ENCODE peak calls at places on chromosomes 13 and 19, in five cellular contexts. One of them, this sample, is unnamed.

GRCh38 chr13:42369071-42369795 is 97.3 kb downstream of the AKAP11 start:
- DNase-seq in colonic mucosa: no peak
- DNase-seq in SK-N-SH: no peak
- DNase-seq in left ventricle myocardium inferior: no peak
- DNase-seq in AG10803: no peak
- DNase-seq in this sample: no peak

GRCh38 chr13:65217459-65217858 is 2012.7 kb downstream of the PCDH9 start:
- DNase-seq in SK-N-SH: no peak
- DNase-seq in AG10803: no peak
- DNase-seq in left ventricle myocardium inferior: no peak
- DNase-seq in colonic mucosa: no peak
- DNase-seq in this sample: no peak

GRCh38 chr13:39510296-39510695 is 92.7 kb downstream of the LHFPL6 start:
- DNase-seq in left ventricle myocardium inferior: no peak
- DNase-seq in AG10803: no peak
- DNase-seq in colonic mucosa: no peak
- DNase-seq in SK-N-SH: no peak
- DNase-seq in this sample: no peak

GRCh38 chr19:35266904-35267817 is 1.6 kb upstream of the USF2 start:
- DNase-seq in left ventricle myocardium inferior: peak; percentile 66
- DNase-seq in SK-N-SH: peak; percentile 68
- DNase-seq in AG10803: peak; percentile 15
- DNase-seq in colonic mucosa: peak; percentile 49
- DNase-seq in this sample: peak; percentile 7

GRCh38 chr13:94479559-94480095 is at the start of gene DCT:
- DNase-seq in AG10803: no peak
- DNase-seq in SK-N-SH: no peak
- DNase-seq in colonic mucosa: no peak
- DNase-seq in left ventricle myocardium inferior: no peak
- DNase-seq in this sample: no peak

GRCh38 chr13:113186061-113186900 is 22.2 kb downstream of the PCID2 start:
- DNase-seq in left ventricle myocardium inferior: no peak
- DNase-seq in AG10803: no peak
- DNase-seq in colonic mucosa: no peak
- DNase-seq in SK-N-SH: no peak
- DNase-seq in this sample: peak; percentile 28

GRCh38 chr13:33519561-33520479 is 234.3 kb upstream of the STARD13 start:
- DNase-seq in colonic mucosa: no peak
- DNase-seq in left ventricle myocardium inferior: no peak
- DNase-seq in AG10803: peak; percentile 96
- DNase-seq in SK-N-SH: no peak
- DNase-seq in this sample: peak; percentile 90

GRCh38 chr19:51807111-51807701 is 12.2 kb downstream of the FPR3 start:
- DNase-seq in SK-N-SH: no peak
- DNase-seq in AG10803: peak; percentile 33
- DNase-seq in colonic mucosa: no peak
- DNase-seq in left ventricle myocardium inferior: no peak
- DNase-seq in this sample: peak; percentile 18

GRCh38 chr13:93505104-93505952 is 278.7 kb downstream of the GPC6 start:
- DNase-seq in SK-N-SH: no peak
- DNase-seq in left ventricle myocardium inferior: no peak
- DNase-seq in AG10803: peak; percentile 29
- DNase-seq in colonic mucosa: no peak
- DNase-seq in this sample: no peak

GRCh38 chr13:76992548-76993001 is 694 bp downstream of the CLN5 start:
- DNase-seq in left ventricle myocardium inferior: no peak
- DNase-seq in SK-N-SH: peak; percentile 29
- DNase-seq in AG10803: peak; percentile 26
- DNase-seq in colonic mucosa: peak; percentile 61
- DNase-seq in this sample: peak; percentile 26

GRCh38 chr13:63425131-63425530 is 2009.5 kb upstream of the PCDH20 start:
- DNase-seq in colonic mucosa: no peak
- DNase-seq in SK-N-SH: no peak
- DNase-seq in AG10803: peak; percentile 13
- DNase-seq in left ventricle myocardium inferior: no peak
- DNase-seq in this sample: no peak

GRCh38 chr19:34432797-34433196 is 4.6 kb downstream of the UBA2 start:
- DNase-seq in SK-N-SH: no peak
- DNase-seq in colonic mucosa: no peak
- DNase-seq in left ventricle myocardium inferior: peak; percentile 33
- DNase-seq in AG10803: peak; percentile 20
- DNase-seq in this sample: peak; percentile 71

GRCh38 chr19:18416778-18417249 is 2.4 kb upstream of the SSBP4 start:
- DNase-seq in SK-N-SH: peak; percentile 92
- DNase-seq in AG10803: peak; percentile 88
- DNase-seq in left ventricle myocardium inferior: peak; percentile 94
- DNase-seq in colonic mucosa: peak; percentile 85
- DNase-seq in this sample: peak; percentile 83

GRCh38 chr13:34064456-34065205 is 246.7 kb downstream of the RFC3 start:
- DNase-seq in AG10803: no peak
- DNase-seq in left ventricle myocardium inferior: no peak
- DNase-seq in colonic mucosa: no peak
- DNase-seq in SK-N-SH: no peak
- DNase-seq in this sample: no peak

GRCh38 chr19:34808566-34808965 is 35.6 kb upstream of the ZNF599 start:
- DNase-seq in AG10803: peak; percentile 68
- DNase-seq in left ventricle myocardium inferior: no peak
- DNase-seq in colonic mucosa: no peak
- DNase-seq in SK-N-SH: no peak
- DNase-seq in this sample: peak; percentile 70

GRCh38 chr19:39916851-39917396 is 17.5 kb downstream of the FCGBP start:
- DNase-seq in AG10803: no peak
- DNase-seq in left ventricle myocardium inferior: no peak
- DNase-seq in SK-N-SH: no peak
- DNase-seq in colonic mucosa: peak; percentile 20
- DNase-seq in this sample: no peak

GRCh38 chr13:111249637-111250360 is 70.6 kb upstream of the TEX29 start:
- DNase-seq in SK-N-SH: no peak
- DNase-seq in colonic mucosa: no peak
- DNase-seq in left ventricle myocardium inferior: no peak
- DNase-seq in AG10803: peak; percentile 33
- DNase-seq in this sample: no peak

GRCh38 chr13:111853766-111854165 is 213.2 kb upstream of the SOX1 start:
- DNase-seq in SK-N-SH: no peak
- DNase-seq in colonic mucosa: no peak
- DNase-seq in AG10803: no peak
- DNase-seq in left ventricle myocardium inferior: no peak
- DNase-seq in this sample: no peak

GRCh38 chr19:29662604-29663404 is 2.5 kb upstream of the PLEKHF1 start:
- DNase-seq in colonic mucosa: peak; percentile 42
- DNase-seq in left ventricle myocardium inferior: peak; percentile 60
- DNase-seq in AG10803: peak; percentile 94
- DNase-seq in SK-N-SH: no peak
- DNase-seq in this sample: peak; percentile 94

GRCh38 chr19:5623397-5624153 is 692 bp downstream of the SAFB start:
- DNase-seq in colonic mucosa: peak; percentile 31
- DNase-seq in AG10803: no peak
- DNase-seq in SK-N-SH: peak; percentile 55
- DNase-seq in left ventricle myocardium inferior: no peak
- DNase-seq in this sample: no peak

GRCh38 chr13:66795636-66796035 is 434.5 kb downstream of the PCDH9 start:
- DNase-seq in left ventricle myocardium inferior: no peak
- DNase-seq in SK-N-SH: no peak
- DNase-seq in colonic mucosa: no peak
- DNase-seq in AG10803: no peak
- DNase-seq in this sample: no peak

GRCh38 chr13:48497669-48498068 is 35.2 kb downstream of the RCBTB2 start:
- DNase-seq in left ventricle myocardium inferior: no peak
- DNase-seq in SK-N-SH: no peak
- DNase-seq in AG10803: no peak
- DNase-seq in colonic mucosa: no peak
- DNase-seq in this sample: no peak

GRCh38 chr13:27622881-27623280 is 1.2 kb downstream of the POLR1D start:
- DNase-seq in AG10803: peak; percentile 8
- DNase-seq in colonic mucosa: no peak
- DNase-seq in SK-N-SH: no peak
- DNase-seq in left ventricle myocardium inferior: no peak
- DNase-seq in this sample: no peak

GRCh38 chr13:73244486-73244885 is 185.7 kb downstream of the KLF5 start:
- DNase-seq in colonic mucosa: no peak
- DNase-seq in SK-N-SH: no peak
- DNase-seq in AG10803: no peak
- DNase-seq in left ventricle myocardium inferior: no peak
- DNase-seq in this sample: no peak
- H3K4me3 ChIP-seq in colonic mucosa: no peak overlapping the region
- H3K4me3 ChIP-seq in SK-N-SH: no peak overlapping the region
- H3K4me3 ChIP-seq in AG10803: no peak overlapping the region
- H3K4me3 ChIP-seq in left ventricle myocardium inferior: no peak overlapping the region
- H3K4me3 ChIP-seq in this sample: no peak overlapping the region

DNA sequence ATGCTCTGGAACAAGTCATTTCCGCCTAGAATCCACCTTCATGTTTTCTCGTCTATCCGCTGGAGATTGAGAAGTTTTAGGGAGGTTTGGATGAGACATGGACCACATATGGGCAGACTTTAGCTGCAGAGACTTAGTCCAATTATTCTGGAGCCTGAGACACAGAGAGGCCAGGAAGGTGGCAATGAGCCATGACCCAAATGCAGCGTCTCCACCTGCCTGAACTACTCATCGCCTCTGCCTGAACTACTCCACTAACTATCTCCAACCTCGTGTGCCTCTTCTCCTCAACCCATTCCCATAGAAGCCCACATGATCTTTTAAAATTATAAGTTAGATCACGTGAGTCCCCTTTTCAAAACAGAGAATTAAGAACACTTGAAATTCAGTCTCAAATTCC is 5.6 kb downstream of the PLEKHA4 start:
- DNase-seq in colonic mucosa: no peak
- DNase-seq in left ventricle myocardium inferior: no peak
- DNase-seq in SK-N-SH: no peak
- DNase-seq in AG10803: no peak
- DNase-seq in this sample: no peak
- H3K4me3 ChIP-seq in colonic mucosa: no peak overlapping the region
- H3K4me3 ChIP-seq in left ventricle myocardium inferior: no peak overlapping the region
- H3K4me3 ChIP-seq in SK-N-SH: no peak overlapping the region
- H3K4me3 ChIP-seq in AG10803: no peak overlapping the region
- H3K4me3 ChIP-seq in this sample: no peak overlapping the region

DNA sequence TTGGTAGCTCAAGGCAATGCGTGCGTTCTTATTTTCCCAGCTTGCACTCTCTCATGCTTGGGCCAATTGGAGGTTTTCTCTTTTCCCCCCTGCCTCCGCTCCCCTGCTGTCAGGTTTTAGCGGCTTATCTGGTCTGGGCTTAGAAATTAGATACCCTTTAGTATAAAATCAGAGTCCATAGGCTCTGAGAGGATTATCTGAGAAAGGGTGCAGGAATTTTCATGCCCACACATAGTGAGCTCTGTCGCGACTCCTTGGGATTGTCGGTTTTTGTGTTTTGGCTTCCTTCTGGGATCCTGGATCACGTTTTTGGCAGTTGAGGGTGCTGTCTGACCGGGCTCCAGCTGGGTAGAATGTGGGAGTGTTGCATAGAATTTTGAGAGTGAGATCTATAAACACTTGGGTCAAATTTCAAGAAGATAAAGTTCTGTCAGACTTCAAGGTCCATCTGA is 12.4 kb downstream of the CHAF1A start:
- DNase-seq in AG10803: no peak
- DNase-seq in colonic mucosa: no peak
- DNase-seq in left ventricle myocardium inferior: no peak
- DNase-seq in SK-N-SH: no peak
- DNase-seq in this sample: peak; percentile 41
- H3K4me3 ChIP-seq in AG10803: no peak overlapping the region
- H3K4me3 ChIP-seq in colonic mucosa: no peak overlapping the region
- H3K4me3 ChIP-seq in left ventricle myocardium inferior: no peak overlapping the region
- H3K4me3 ChIP-seq in SK-N-SH: no peak overlapping the region
- H3K4me3 ChIP-seq in this sample: no peak overlapping the region

DNA sequence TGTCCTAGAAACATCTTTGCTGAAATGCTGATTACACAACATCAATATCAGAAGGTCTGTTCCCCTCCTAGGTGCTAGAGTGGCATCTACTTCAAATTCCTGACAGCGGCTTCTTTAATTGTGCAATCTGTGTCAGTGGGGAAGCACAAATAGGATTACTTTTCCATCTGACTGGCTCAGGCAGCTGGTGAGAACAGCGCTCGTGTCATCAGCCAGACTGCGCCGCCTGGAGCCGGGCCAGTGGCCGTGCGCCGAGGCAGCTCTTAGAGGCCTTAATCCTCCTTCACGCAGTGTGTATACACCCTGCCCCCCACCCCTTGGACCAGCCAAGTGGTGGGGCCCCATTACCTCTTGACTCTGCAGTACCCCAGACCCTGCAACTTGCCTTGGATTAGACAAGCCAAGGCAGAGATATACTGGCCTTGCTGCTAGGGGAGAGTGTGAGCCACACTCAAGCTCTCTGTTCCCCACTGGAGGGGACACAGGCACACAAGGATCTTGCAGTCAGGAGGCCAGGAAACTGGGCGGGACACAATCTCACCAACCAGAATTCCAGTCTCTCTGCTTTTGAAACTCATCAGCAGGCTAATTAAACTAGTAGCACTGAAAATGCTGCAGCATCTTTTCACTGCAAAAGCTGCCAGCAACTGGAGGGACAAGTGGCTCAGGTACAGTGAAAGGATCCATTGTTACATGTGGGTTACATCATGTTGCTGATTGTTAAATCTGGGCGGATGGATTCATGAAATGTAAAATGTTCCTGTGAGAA is 48.9 kb upstream of the EPHX3 start:
- DNase-seq in colonic mucosa: peak; percentile 61
- DNase-seq in left ventricle myocardium inferior: peak; percentile 91
- DNase-seq in AG10803: peak; percentile 90
- DNase-seq in SK-N-SH: peak; percentile 70
- DNase-seq in this sample: peak; percentile 88
- H3K4me3 ChIP-seq in colonic mucosa: no peak overlapping the region
- H3K4me3 ChIP-seq in left ventricle myocardium inferior: peak overlapping the region; percentile 12
- H3K4me3 ChIP-seq in AG10803: peak overlapping the region; percentile 22
- H3K4me3 ChIP-seq in SK-N-SH: no peak overlapping the region
- H3K4me3 ChIP-seq in this sample: no peak overlapping the region

GRCh38 chr19:14475251-14476073 is at the start of gene PTGER1:
- DNase-seq in colonic mucosa: peak; percentile 42
- DNase-seq in left ventricle myocardium inferior: no peak
- DNase-seq in SK-N-SH: peak; percentile 89
- DNase-seq in AG10803: no peak
- DNase-seq in this sample: peak; percentile 47

GRCh38 chr19:14473073-14473790 is 1.9 kb downstream of the PTGER1 start:
- DNase-seq in AG10803: no peak
- DNase-seq in SK-N-SH: peak; percentile 33
- DNase-seq in colonic mucosa: no peak
- DNase-seq in left ventricle myocardium inferior: no peak
- DNase-seq in this sample: no peak

GRCh38 chr19:14476307-14476662 is 1.1 kb upstream of the PTGER1 start:
- DNase-seq in left ventricle myocardium inferior: no peak
- DNase-seq in AG10803: no peak
- DNase-seq in colonic mucosa: no peak
- DNase-seq in SK-N-SH: no peak
- DNase-seq in this sample: no peak

GRCh38 chr19:14473915-14474578 is 1.1 kb downstream of the PTGER1 start:
- DNase-seq in SK-N-SH: peak; percentile 32
- DNase-seq in left ventricle myocardium inferior: no peak
- DNase-seq in AG10803: no peak
- DNase-seq in colonic mucosa: peak; percentile 58
- DNase-seq in this sample: no peak

GRCh38 chr19:14474827-14475226 is 327 bp downstream of the PTGER1 start:
- DNase-seq in colonic mucosa: no peak
- DNase-seq in AG10803: no peak
- DNase-seq in left ventricle myocardium inferior: no peak
- DNase-seq in SK-N-SH: no peak
- DNase-seq in this sample: no peak
- H3K4me3 ChIP-seq in colonic mucosa: no peak overlapping the region
- H3K4me3 ChIP-seq in AG10803: peak overlapping the region; percentile 16
- H3K4me3 ChIP-seq in left ventricle myocardium inferior: peak overlapping the region; percentile 17
- H3K4me3 ChIP-seq in SK-N-SH: peak overlapping the region; percentile 33
- H3K4me3 ChIP-seq in this sample: peak overlapping the region; percentile 2

This sample was measured in fibroblast of mammary gland.